ENCODE peak calls at places on chromosomes 2 and 18, in four cellular contexts. K is A549, G is tibial nerve, A is transverse colon. I is an unnamed sample.
A peak's percentile ranks its signal among the peaks of the same experiment; 100 is the strongest.

GRCh38 chr2:144237845-144238637 is 281.9 kb downstream of the ZEB2 start:
- DNase-seq in G (no peak), A (no peak), K (no peak), I (no peak)

GRCh38 chr2:215960825-215961224 is 52.5 kb downstream of the MREG start:
- DNase-seq in G (no peak), K (no peak), A (no peak), I (no peak)

GRCh38 chr2:229714736-229715541 is 584 bp upstream of the DNER start:
- DNase-seq in K (peak; percentile 56), A (peak; percentile 39), G (no peak), I (peak; percentile 70)

GRCh38 chr18:11996190-11996754 is 15.0 kb downstream of the IMPA2 start:
- DNase-seq in A (no peak), K (no peak), G (no peak), I (peak; percentile 49)

GRCh38 chr2:138334323-138334722 is 167.2 kb upstream of the SPOPL start:
- DNase-seq in G (no peak), A (no peak), K (no peak), I (no peak)

GRCh38 chr18:62498616-62499262 is 24.1 kb upstream of the ZCCHC2 start:
- DNase-seq in K (no peak), G (no peak), A (no peak), I (no peak)

GRCh38 chr2:69704446-69704845 is 37.5 kb upstream of the ANXA4 start:
- DNase-seq in A (no peak), K (no peak), G (no peak), I (no peak)

GRCh38 chr18:75779450-75779849 is 351.9 kb upstream of the SMIM21 start:
- DNase-seq in K (no peak), A (no peak), G (no peak), I (no peak)

GRCh38 chr2:189379287-189379630 is 62.0 kb upstream of the WDR75 start:
- DNase-seq in K (peak; percentile 27), G (no peak), A (no peak), I (no peak)

GRCh38 chr2:19228720-19229119 is 129.7 kb downstream of the OSR1 start:
- DNase-seq in K (no peak), A (no peak), G (no peak), I (no peak)

GRCh38 chr2:1787799-1788477 is 43.6 kb upstream of the PXDN start:
- DNase-seq in A (no peak), G (no peak), K (no peak), I (no peak)

GRCh38 chr18:63299837-63300787 is 19.5 kb downstream of the BCL2 start:
- DNase-seq in G (no peak), K (no peak), A (no peak), I (no peak)

GRCh38 chr2:238915596-238915995 is 67.7 kb downstream of the TWIST2 start:
- DNase-seq in G (no peak), A (no peak), K (no peak), I (peak; percentile 52)

GRCh38 chr2:240402566-240403295 is 32.7 kb upstream of the GPC1 start:
- DNase-seq in K (no peak), G (peak; percentile 4), A (no peak), I (peak; percentile 54)

GRCh38 chr2:32504877-32505478 is 122.9 kb upstream of the TTC27 start:
- DNase-seq in G (no peak), A (no peak), K (peak; percentile 18), I (no peak)

GRCh38 chr2:163771596-163771995 is 35.8 kb upstream of the FIGN start:
- DNase-seq in K (peak; percentile 52), A (no peak), G (no peak), I (no peak)

GRCh38 chr2:54512663-54513363 is 56.7 kb downstream of the SPTBN1 start:
- DNase-seq in A (no peak), K (no peak), G (no peak), I (no peak)

GRCh38 chr2:152657042-152657441 is 60.2 kb downstream of the PRPF40A start:
- DNase-seq in A (no peak), K (no peak), G (no peak), I (no peak)

GRCh38 chr2:130759906-130760753 is 4.8 kb downstream of the AMER3 start:
- DNase-seq in G (no peak), A (no peak), K (no peak), I (no peak)

GRCh38 chr2:225011585-225011984 is 30.7 kb downstream of the DOCK10 start:
- DNase-seq in K (no peak), G (no peak), A (no peak), I (no peak)

GRCh38 chr2:224764565-224765236 is 48.5 kb upstream of the CCDC195 start:
- DNase-seq in A (no peak), G (no peak), K (no peak), I (no peak)

GRCh38 chr2:168518555-168519066 is 62.5 kb downstream of the CERS6 start:
- DNase-seq in G (no peak), K (no peak), A (no peak), I (no peak)

GRCh38 chr2:234420406-234420805 is 76.5 kb downstream of the ARL4C start:
- DNase-seq in K (peak; percentile 18), G (no peak), A (no peak), I (no peak)

GRCh38 chr2:206442854-206443734 is at the start of gene ADAM23:
- DNase-seq in A (no peak), K (peak; percentile 54), G (no peak), I (no peak)

GRCh38 chr2:108586631-108587030 is 52.4 kb downstream of the LIMS1 start:
- DNase-seq in K (no peak), A (no peak), G (no peak), I (no peak)
- TF ChIP-seq POLR2A in K (no peak), A (no peak), G (no peak), I (no peak)

GRCh38 chr18:830315-830901 is 18.4 kb upstream of the YES1 start:
- DNase-seq in G (no peak), A (no peak), K (no peak), I (no peak)

GRCh38 chr18:834086-834720 is 22.2 kb upstream of the YES1 start:
- DNase-seq in K (no peak), A (no peak), G (no peak), I (no peak)

GRCh38 chr18:833197-833596 is 21.2 kb upstream of the YES1 start:
- DNase-seq in G (no peak), A (no peak), K (no peak), I (no peak)

GRCh38 chr18:829432-829831 is 17.4 kb upstream of the YES1 start:
- DNase-seq in G (no peak), K (no peak), A (no peak), I (no peak)

DNA sequence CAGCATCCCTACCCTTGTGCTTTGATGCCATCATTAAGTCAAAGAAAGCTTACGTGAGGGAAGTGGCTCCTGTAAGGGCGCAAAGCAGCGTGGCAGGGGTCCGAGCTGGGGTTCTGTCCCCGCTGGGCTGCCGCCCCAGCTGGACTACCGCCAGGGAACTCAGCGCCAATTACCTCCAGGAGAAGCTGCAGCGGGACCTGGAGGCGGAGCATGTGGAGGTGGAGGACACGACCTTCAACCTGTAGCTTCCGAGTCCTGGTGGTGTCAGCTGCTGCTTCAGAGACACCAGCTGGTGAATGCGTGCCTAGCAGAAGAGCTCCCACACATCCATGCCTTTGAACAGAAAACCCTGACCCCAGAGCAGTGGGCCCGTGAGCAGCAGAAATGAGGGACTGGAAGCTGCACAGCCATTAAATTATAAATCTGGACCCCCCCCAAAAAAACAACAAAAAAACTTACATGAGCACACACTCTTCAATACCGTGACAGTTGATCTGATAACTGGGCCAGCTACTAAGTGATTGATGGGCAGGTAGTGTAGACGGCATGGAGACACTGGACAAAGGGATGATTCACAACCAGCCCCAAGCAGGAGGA is 20.1 kb upstream of the YES1 start:
- DNase-seq in A (peak; percentile 65), G (no peak), K (peak; percentile 43), I (no peak)
- TF ChIP-seq EP300 in A (no peak), G (no peak), K (no peak), I (no peak)

GRCh38 chr2:127387655-127388422 is at the start of gene MAP3K2:
- DNase-seq in A (peak; percentile 97), K (peak; percentile 93), G (peak; percentile 92), I (peak; percentile 97)
- TF ChIP-seq POLR2A in A (peak; percentile 86), K (peak; percentile 80), G (peak; percentile 89), I (peak; percentile 71)

GRCh38 chr2:149037851-149038250 is 648 bp upstream of the LYPD6B start:
- DNase-seq in G (no peak), A (no peak), K (no peak), I (no peak)

GRCh38 chr2:149038442-149039212 is at the start of gene LYPD6B:
- DNase-seq in G (no peak), K (no peak), A (peak; percentile 75), I (no peak)

GRCh38 chr2:149034406-149034805 is 4.1 kb upstream of the LYPD6B start:
- DNase-seq in A (no peak), K (no peak), G (no peak), I (no peak)

GRCh38 chr2:149039213-149039724 is 770 bp downstream of the LYPD6B start:
- DNase-seq in G (no peak), A (no peak), K (no peak), I (no peak)

GRCh38 chr2:149036507-149037293 is 1.8 kb upstream of the LYPD6B start:
- DNase-seq in K (no peak), G (no peak), A (no peak), I (no peak)
- TF ChIP-seq EP300 in K (no peak), G (no peak), A (no peak), I (no peak)

I was measured in sigmoid colon.